ENCODE peak calls at places on chromosomes 2 and 18, in five cellular contexts. Q is astrocyte, D is neural progenitor cell, A is GM23248, N is K562. I is an unnamed sample.

GRCh38 chr2:101770672-101771071 is 73.2 kb downstream of the MAP4K4 start:
- DNase-seq in Q (peak), D (peak), A (peak), N (peak), I (peak)

GRCh38 chr2:109388018-109388417 is 225.7 kb downstream of the SEPTIN10 start:
- DNase-seq in Q (no peak), D (no peak), A (no peak), N (no peak), I (no peak)

GRCh38 chr2:10004401-10004800 is 38.9 kb upstream of the KLF11 start:
- DNase-seq in Q (no peak), D (no peak), A (no peak), N (no peak), I (no peak)

GRCh38 chr2:84782717-84783442 is 98.0 kb downstream of the TRABD2A start:
- DNase-seq in Q (no peak), D (no peak), A (peak), N (no peak), I (no peak)

GRCh38 chr2:73255007-73255644 is 21.0 kb downstream of the CCT7 start:
- DNase-seq in Q (no peak), D (no peak), A (no peak), N (no peak), I (no peak)

GRCh38 chr2:133576714-133577113 is 8.5 kb upstream of the NCKAP5 start:
- DNase-seq in Q (no peak), D (no peak), A (no peak), N (no peak), I (no peak)

GRCh38 chr2:152585830-152586484 is 131.3 kb downstream of the PRPF40A start:
- DNase-seq in Q (peak), D (no peak), A (peak), N (no peak), I (no peak)

GRCh38 chr2:60172801-60173200 is 380.7 kb downstream of the BCL11A start:
- DNase-seq in Q (no peak), D (peak), A (no peak), N (no peak), I (no peak)

GRCh38 chr2:67982956-67983355 is 79.8 kb downstream of the C1D start:
- DNase-seq in Q (no peak), D (no peak), A (peak), N (no peak), I (no peak)

GRCh38 chr2:170098626-170099312 is 79.2 kb upstream of the MYO3B start:
- DNase-seq in Q (no peak), D (no peak), A (no peak), N (no peak), I (no peak)

GRCh38 chr2:624096-624495 is 53.1 kb downstream of the TMEM18 start:
- DNase-seq in Q (no peak), D (no peak), A (no peak), N (no peak), I (no peak)

GRCh38 chr18:49722472-49722871 is 90.9 kb downstream of the ACAA2 start:
- DNase-seq in Q (no peak), D (no peak), A (no peak), N (no peak), I (no peak)

GRCh38 chr2:64876137-64876647 is 113.0 kb upstream of the SLC1A4 start:
- DNase-seq in Q (peak), D (peak), A (peak), N (peak), I (peak)

GRCh38 chr2:216508229-216508628 is 9.6 kb downstream of the RPL37A start:
- DNase-seq in Q (no peak), D (no peak), A (no peak), N (no peak), I (no peak)

GRCh38 chr2:28414583-28414982 is 21.9 kb downstream of the FOSL2 start:
- DNase-seq in Q (no peak), D (no peak), A (no peak), N (no peak), I (no peak)

GRCh38 chr2:153287109-153287801 is 191.3 kb downstream of the RPRM start:
- DNase-seq in Q (no peak), D (peak), A (no peak), N (no peak), I (no peak)

GRCh38 chr2:108542071-108542470 is 7.8 kb downstream of the LIMS1 start:
- DNase-seq in Q (peak), D (no peak), A (peak), N (no peak), I (no peak)

GRCh38 chr2:231219289-231219688 is 20.9 kb downstream of the ARMC9 start:
- DNase-seq in Q (no peak), D (no peak), A (no peak), N (no peak), I (no peak)

DNA sequence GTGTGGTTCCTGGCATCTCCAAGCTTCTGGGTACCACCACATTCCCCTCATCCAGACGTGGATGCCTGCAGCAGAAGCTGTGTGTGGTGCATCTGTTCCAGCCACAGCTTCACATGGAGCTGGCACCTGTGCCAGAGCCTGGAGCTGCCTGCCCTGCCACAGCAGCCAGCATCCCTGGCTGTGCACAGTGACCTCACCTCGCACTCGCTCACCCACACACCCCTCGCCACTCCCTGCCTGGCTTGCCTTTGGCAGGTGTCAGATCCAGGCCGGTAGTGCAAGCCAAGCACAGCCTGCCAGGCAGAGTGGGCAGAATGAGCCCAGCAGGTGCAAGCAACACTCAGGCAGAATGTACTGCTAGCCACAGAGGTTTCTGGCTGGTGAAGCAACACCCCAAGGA is 59.9 kb upstream of the DYNC1I2 start:
- DNase-seq in Q (no peak), D (no peak), A (no peak), N (no peak), I (no peak)
- TF ChIP-seq EZH2 in Q (no peak), D (no peak), A (no peak), N (no peak), I (no peak)

GRCh38 chr18:9924371-9924943 is 10.6 kb downstream of the VAPA start:
- DNase-seq in Q (no peak), D (no peak), A (no peak), N (no peak), I (no peak)
- H3K4me2 ChIP-seq in Q (no peak), D (no peak), A (no peak), N (peak), I (no peak)

DNA sequence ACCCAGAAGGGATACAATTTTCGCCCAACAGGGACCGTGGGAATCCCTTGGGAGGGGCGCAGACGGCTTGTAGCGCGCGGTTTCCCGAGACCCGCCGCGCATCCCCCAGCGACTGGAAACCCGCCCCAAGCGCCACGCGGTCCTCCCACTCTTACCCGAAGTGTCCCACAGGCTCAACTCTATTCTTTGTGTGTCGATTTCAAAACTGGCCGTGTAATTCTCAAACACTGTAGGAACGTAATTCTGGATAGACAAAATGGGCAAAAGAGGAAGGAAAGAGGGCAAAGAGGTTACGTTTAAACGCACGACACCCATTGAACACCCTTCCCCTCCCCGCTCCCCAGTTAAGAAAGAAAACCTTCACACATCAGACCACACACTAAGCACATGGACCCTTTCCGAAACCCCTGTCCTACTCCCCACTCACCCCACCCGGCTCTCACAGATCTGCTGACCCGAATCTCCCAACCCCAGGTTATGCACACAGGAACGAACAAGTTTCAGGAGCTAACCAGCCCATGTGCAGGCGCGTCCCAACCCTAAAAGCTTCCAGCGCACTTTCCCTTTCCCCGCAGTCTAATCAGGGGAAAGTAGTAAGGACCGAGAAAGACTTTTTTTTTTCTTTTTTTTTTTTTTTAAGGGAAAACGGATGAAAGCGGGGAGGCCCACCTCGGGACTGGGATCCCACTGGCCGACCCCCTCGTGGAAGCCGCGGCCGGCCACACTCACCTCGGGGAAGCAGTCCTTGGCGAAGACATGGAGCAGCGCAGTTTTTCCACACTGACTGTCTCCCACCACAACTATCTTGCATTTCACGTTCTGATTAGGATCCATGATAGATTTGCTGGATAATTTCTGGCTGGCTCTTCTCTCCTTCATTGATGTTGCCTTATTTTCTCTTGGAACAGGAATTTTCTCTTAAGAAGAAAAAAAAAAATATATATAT is 655 bp downstream of the RND3 start:
- DNase-seq in Q (no peak), D (peak), A (peak), N (no peak), I (no peak)
- TF ChIP-seq EZH2 in Q (no peak), D (peak), A (no peak), N (no peak), I (no peak)

GRCh38 chr2:221521261-221521845 is 50.8 kb downstream of the EPHA4 start:
- DNase-seq in Q (no peak), D (no peak), A (no peak), N (no peak), I (peak)

GRCh38 chr2:221514305-221515040 is 57.6 kb downstream of the EPHA4 start:
- DNase-seq in Q (no peak), D (no peak), A (no peak), N (no peak), I (no peak)

GRCh38 chr2:221517362-221518121 is 54.6 kb downstream of the EPHA4 start:
- DNase-seq in Q (peak), D (no peak), A (peak), N (no peak), I (peak)

GRCh38 chr2:221518937-221519635 is 53.0 kb downstream of the EPHA4 start:
- DNase-seq in Q (peak), D (no peak), A (peak), N (no peak), I (no peak)

GRCh38 chr2:221518201-221518936 is 53.7 kb downstream of the EPHA4 start:
- DNase-seq in Q (peak), D (no peak), A (peak), N (no peak), I (peak)
- H3K4me2 ChIP-seq in Q (peak), D (no peak), A (peak), N (no peak), I (peak)

GRCh38 chr2:218891275-218892135 is 10.9 kb downstream of the WNT10A start:
- DNase-seq in Q (no peak), D (no peak), A (no peak), N (no peak), I (no peak)
- TF ChIP-seq EZH2 in Q (no peak), D (no peak), A (no peak), N (no peak), I (no peak)

GRCh38 chr2:11257078-11257477 is 87.4 kb downstream of the ROCK2 start:
- DNase-seq in Q (no peak), D (peak), A (no peak), N (no peak), I (no peak)

GRCh38 chr2:11257983-11258382 is 86.5 kb downstream of the ROCK2 start:
- DNase-seq in Q (no peak), D (no peak), A (no peak), N (no peak), I (no peak)

GRCh38 chr2:11256166-11256565 is 88.3 kb downstream of the ROCK2 start:
- DNase-seq in Q (no peak), D (no peak), A (no peak), N (no peak), I (no peak)

GRCh38 chr2:11250400-11251277 is 93.8 kb downstream of the ROCK2 start:
- DNase-seq in Q (peak), D (no peak), A (peak), N (no peak), I (no peak)

GRCh38 chr2:11254100-11254536 is 90.3 kb downstream of the ROCK2 start:
- DNase-seq in Q (no peak), D (no peak), A (no peak), N (no peak), I (peak)
- H3K4me2 ChIP-seq in Q (no peak), D (no peak), A (no peak), N (no peak), I (peak)

GRCh38 chr2:217980036-217980435 is 22.8 kb downstream of the TNS1 start:
- DNase-seq in Q (no peak), D (no peak), A (peak), N (no peak), I (no peak)

GRCh38 chr2:217978536-217979150 is 24.2 kb downstream of the TNS1 start:
- DNase-seq in Q (no peak), D (peak), A (no peak), N (no peak), I (no peak)

GRCh38 chr2:217976301-217976700 is 26.5 kb downstream of the TNS1 start:
- DNase-seq in Q (no peak), D (no peak), A (no peak), N (no peak), I (no peak)

GRCh38 chr2:217979151-217979811 is 23.5 kb downstream of the TNS1 start:
- DNase-seq in Q (peak), D (peak), A (peak), N (no peak), I (no peak)

GRCh38 chr2:217977840-217978535 is 24.8 kb downstream of the TNS1 start:
- DNase-seq in Q (no peak), D (no peak), A (no peak), N (no peak), I (no peak)
- TF ChIP-seq EZH2 in Q (no peak), D (no peak), A (no peak), N (no peak), I (no peak)

I was measured in PC-9.